ENCODE peak calls at places on chromosomes 3 and 15, in seven cellular contexts. Y is mucosa of descending colon, U is tibial nerve, J is BJ, T is GM12878, H is GM23338, D is right lobe of liver. S is an unnamed sample.

GRCh38 chr3:132721479-132722164 is 587 bp downstream of the NPHP3 start:
- DNase-seq in Y (peak; percentile 58), U (peak; percentile 37), J (no peak), T (no peak), H (peak; percentile 82), D (peak; percentile 48), S (peak; percentile 76)

GRCh38 chr15:47431501-47431900 is 285.8 kb upstream of the SEMA6D start:
- DNase-seq in Y (no peak), U (no peak), J (peak; percentile 68), T (no peak), H (no peak), D (no peak), S (no peak)

GRCh38 chr3:135806342-135806741 is 159.2 kb upstream of the PPP2R3A start:
- DNase-seq in Y (no peak), U (no peak), J (no peak), T (no peak), H (peak; percentile 36), D (no peak), S (no peak)

GRCh38 chr15:89822951-89823701 is 8.5 kb upstream of the ANPEP start:
- DNase-seq in Y (peak; percentile 22), U (no peak), J (no peak), T (no peak), H (no peak), D (no peak), S (peak; percentile 66)

GRCh38 chr3:109442531-109442930 is 105.2 kb upstream of the DPPA4 start:
- DNase-seq in Y (no peak), U (no peak), J (no peak), T (no peak), H (no peak), D (no peak), S (no peak)

GRCh38 chr3:108879915-108880314 is 57.3 kb downstream of the TRAT1 start:
- DNase-seq in Y (no peak), U (no peak), J (no peak), T (no peak), H (peak; percentile 12), D (no peak), S (no peak)

GRCh38 chr15:67805871-67806538 is 19.3 kb upstream of the SKOR1 start:
- DNase-seq in Y (no peak), U (no peak), J (no peak), T (no peak), H (no peak), D (no peak), S (no peak)

GRCh38 chr3:194489736-194490612 is 3.2 kb upstream of the ATP13A3 start:
- DNase-seq in Y (no peak), U (no peak), J (no peak), T (no peak), H (no peak), D (no peak), S (no peak)

GRCh38 chr3:100057716-100058575 is 56.4 kb downstream of the FILIP1L start:
- DNase-seq in Y (no peak), U (no peak), J (no peak), T (no peak), H (no peak), D (no peak), S (no peak)

GRCh38 chr3:46736006-46736872 is 18.6 kb upstream of the PRSS50 start:
- DNase-seq in Y (no peak), U (no peak), J (no peak), T (no peak), H (no peak), D (no peak), S (no peak)

GRCh38 chr3:132180337-132180791 is 136.8 kb upstream of the ACP3 start:
- DNase-seq in Y (no peak), U (no peak), J (no peak), T (peak; percentile 5), H (peak; percentile 94), D (no peak), S (peak; percentile 60)

GRCh38 chr3:197547206-197547605 is 8.6 kb downstream of the BDH1 start:
- DNase-seq in Y (no peak), U (no peak), J (no peak), T (no peak), H (no peak), D (no peak), S (no peak)

GRCh38 chr3:38140326-38141172 is 2.1 kb downstream of the MYD88 start:
- DNase-seq in Y (no peak), U (no peak), J (no peak), T (no peak), H (no peak), D (no peak), S (no peak)
- H3K4me3 ChIP-seq in Y (no peak overlapping the region), U (no peak overlapping the region), J (no peak overlapping the region), T (peak overlapping the region; percentile 98), H (no peak overlapping the region), D (no peak overlapping the region), S (no peak overlapping the region)

GRCh38 chr3:172752651-172753050 is 2.1 kb downstream of the ECT2 start:
- DNase-seq in Y (no peak), U (no peak), J (no peak), T (no peak), H (no peak), D (no peak), S (no peak)

GRCh38 chr3:172749201-172749965 is 1.1 kb upstream of the ECT2 start:
- DNase-seq in Y (no peak), U (peak; percentile 25), J (peak; percentile 93), T (no peak), H (peak; percentile 16), D (no peak), S (no peak)

GRCh38 chr3:172750368-172751187 is at the start of gene ECT2:
- DNase-seq in Y (peak; percentile 99), U (peak; percentile 98), J (peak; percentile 100), T (peak; percentile 96), H (peak; percentile 100), D (peak; percentile 99), S (peak; percentile 95)

GRCh38 chr3:172751188-172751571 is 654 bp downstream of the ECT2 start:
- DNase-seq in Y (no peak), U (no peak), J (no peak), T (no peak), H (no peak), D (no peak), S (peak; percentile 44)

DNA sequence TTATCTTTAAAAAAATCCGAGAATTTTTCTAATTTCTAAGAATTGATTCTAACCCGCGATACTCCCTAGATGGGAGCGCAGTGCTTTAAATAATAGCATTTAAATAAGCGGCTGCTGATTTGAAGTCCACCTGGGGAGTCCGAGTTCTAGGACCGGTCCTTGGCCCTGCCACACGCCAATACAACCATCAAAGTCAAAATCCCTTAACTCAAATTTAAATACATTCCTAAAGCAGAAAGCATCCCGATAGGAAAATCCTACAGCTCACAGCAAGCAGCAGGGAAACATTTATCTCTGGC is 508 bp upstream of the ECT2 start:
- DNase-seq in Y (no peak), U (no peak), J (no peak), T (no peak), H (no peak), D (no peak), S (no peak)
- H3K4me3 ChIP-seq in Y (no peak overlapping the region), U (peak overlapping the region; percentile 68), J (peak overlapping the region; percentile 50), T (peak overlapping the region; percentile 79), H (peak overlapping the region; percentile 47), D (peak overlapping the region; percentile 67), S (peak overlapping the region; percentile 72)

GRCh38 chr3:69892706-69893105 is 106.8 kb upstream of the SAMMSON start:
- DNase-seq in Y (no peak), U (no peak), J (no peak), T (no peak), H (no peak), D (no peak), S (no peak)
- H3K4me3 ChIP-seq in Y (no peak overlapping the region), U (no peak overlapping the region), J (no peak overlapping the region), T (no peak overlapping the region), H (no peak overlapping the region), D (no peak overlapping the region), S (no peak overlapping the region)

DNA sequence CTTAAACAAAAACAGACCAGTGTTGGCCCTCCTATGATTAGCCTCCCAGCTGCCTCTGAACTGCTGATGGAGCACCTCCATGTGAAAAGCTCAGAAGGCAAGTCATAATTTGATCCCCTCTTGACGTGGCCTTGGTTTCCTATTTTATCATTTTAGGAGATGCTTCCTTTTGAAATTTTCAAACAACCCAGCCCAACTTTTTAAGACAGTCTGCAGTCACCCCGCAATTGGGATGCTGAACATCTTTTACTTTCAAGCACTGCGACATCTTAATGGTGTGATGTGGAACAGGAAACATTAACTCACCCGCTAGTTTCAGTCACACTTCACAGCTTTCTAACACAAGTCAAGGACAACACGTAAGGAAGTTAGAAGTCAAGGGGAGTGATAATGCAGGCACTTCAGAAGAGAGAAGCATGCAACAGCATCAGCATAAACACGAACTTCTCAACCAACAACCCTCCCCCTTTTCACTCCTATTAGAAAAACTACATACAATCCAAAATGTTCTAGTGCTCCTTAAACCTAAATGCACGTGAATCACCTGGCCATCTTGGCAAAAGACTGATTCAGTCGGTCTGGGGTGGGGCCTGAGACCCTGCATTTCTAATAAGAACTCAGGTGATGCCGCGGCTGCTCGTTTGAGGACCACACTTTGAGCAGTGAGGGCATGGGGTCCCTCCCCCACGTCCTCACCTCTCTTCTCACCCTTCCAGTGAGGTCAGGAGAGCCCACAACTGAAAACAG is 161.5 kb downstream of the FOXP1 start:
- DNase-seq in Y (no peak), U (no peak), J (no peak), T (peak; percentile 66), H (no peak), D (no peak), S (no peak)
- H3K4me3 ChIP-seq in Y (no peak overlapping the region), U (no peak overlapping the region), J (no peak overlapping the region), T (no peak overlapping the region), H (no peak overlapping the region), D (no peak overlapping the region), S (no peak overlapping the region)